ENCODE peak calls at places on chromosome 19, in five cellular contexts. F is endothelial cell, D is spleen, E is progenitor cell of endocrine pancreas, M is brain microvascular endothelial cell. T is an unnamed sample.

GRCh38 chr19:16368385-16369305 is 44.0 kb downstream of the KLF2 start:
- DNase-seq in F (no peak), D (peak), E (no peak), M (no peak), T (no peak)

GRCh38 chr19:30791116-30791515 is 418.9 kb downstream of the ZNF536 start:
- DNase-seq in F (no peak), D (no peak), E (no peak), M (no peak), T (no peak)

GRCh38 chr19:13637664-13638063 is 126.7 kb upstream of the MRI1 start:
- DNase-seq in F (no peak), D (no peak), E (no peak), M (peak), T (no peak)

GRCh38 chr19:7618366-7618765 is 11.0 kb downstream of the XAB2 start:
- DNase-seq in F (no peak), D (no peak), E (no peak), M (no peak), T (no peak)

GRCh38 chr19:29671393-29672076 is 6.3 kb downstream of the PLEKHF1 start:
- DNase-seq in F (no peak), D (peak), E (no peak), M (peak), T (no peak)

GRCh38 chr19:49795615-49796014 is 17.5 kb downstream of the FUZ start:
- DNase-seq in F (no peak), D (no peak), E (no peak), M (no peak), T (no peak)

GRCh38 chr19:40315812-40316475 is 30.8 kb upstream of the AKT2 start:
- DNase-seq in F (no peak), D (no peak), E (no peak), M (no peak), T (no peak)

GRCh38 chr19:17658240-17658639 is 29.9 kb downstream of the UNC13A start:
- DNase-seq in F (no peak), D (no peak), E (no peak), M (no peak), T (no peak)

GRCh38 chr19:39867133-39867532 is 21.0 kb upstream of the FBL start:
- DNase-seq in F (no peak), D (no peak), E (no peak), M (no peak), T (no peak)

GRCh38 chr19:48471836-48472235 is 2.7 kb downstream of the CYTH2 start:
- DNase-seq in F (no peak), D (no peak), E (no peak), M (no peak), T (no peak)

GRCh38 chr19:29013988-29014387 is 199.0 kb downstream of the UQCRFS1 start:
- DNase-seq in F (no peak), D (peak), E (no peak), M (no peak), T (no peak)

GRCh38 chr19:31262673-31263308 is 86.4 kb downstream of the TSHZ3 start:
- DNase-seq in F (no peak), D (no peak), E (no peak), M (no peak), T (no peak)

GRCh38 chr19:14536926-14537692 is 7.7 kb downstream of the TECR start:
- DNase-seq in F (peak), D (no peak), E (peak), M (peak), T (no peak)

GRCh38 chr19:18057557-18057956 is 29.2 kb downstream of the IL12RB1 start:
- DNase-seq in F (no peak), D (no peak), E (no peak), M (no peak), T (no peak)

GRCh38 chr19:37718357-37718756 is 1.2 kb downstream of the ZNF607 start:
- DNase-seq in F (no peak), D (no peak), E (no peak), M (no peak), T (no peak)

GRCh38 chr19:47411101-47411500 is 8.2 kb downstream of the MEIS3 start:
- DNase-seq in F (no peak), D (no peak), E (no peak), M (no peak), T (no peak)

GRCh38 chr19:49599378-49600298 is 8.7 kb downstream of the PRR12 start:
- DNase-seq in F (no peak), D (no peak), E (no peak), M (no peak), T (no peak)

GRCh38 chr19:51339687-51340656 is 2.0 kb downstream of the VSIG10L start:
- DNase-seq in F (peak), D (peak), E (peak), M (peak), T (peak)
- TF ChIP-seq CTCF in F (peak), D (peak), E (peak), M (no peak), T (peak)

DNA sequence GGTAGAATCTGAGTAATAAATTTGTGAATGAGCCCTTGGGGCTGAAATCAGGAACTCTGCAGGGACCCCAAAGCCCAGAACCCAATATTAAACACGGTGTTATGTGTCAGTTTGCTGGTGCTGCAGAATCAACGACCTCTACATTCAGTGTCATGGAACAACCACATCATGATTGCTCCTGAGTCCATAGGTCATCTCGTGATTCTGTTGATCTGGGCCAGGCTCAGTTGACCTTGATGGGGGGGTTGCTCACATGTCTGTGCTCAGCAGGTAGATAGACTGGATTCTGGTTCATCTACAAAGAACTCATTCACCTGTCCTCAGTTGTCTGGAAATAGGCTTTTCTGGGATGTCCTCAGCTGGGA is 39.6 kb upstream of the IGFL1 start:
- DNase-seq in F (no peak), D (no peak), E (no peak), M (no peak), T (no peak)
- TF ChIP-seq CTCF in F (no peak), D (no peak), E (no peak), M (no peak), T (no peak)

GRCh38 chr19:55339225-55340143 is at the start of gene KMT5C:
- DNase-seq in F (peak), D (peak), E (peak), M (peak), T (peak)
- TF ChIP-seq CTCF in F (no peak), D (peak), E (no peak), M (peak), T (peak)

GRCh38 chr19:41959056-41960053 is at the start of gene RABAC1:
- DNase-seq in F (peak), D (peak), E (peak), M (peak), T (peak)
- TF ChIP-seq CTCF in F (no peak), D (peak), E (peak), M (peak), T (no peak)

GRCh38 chr19:1953037-1953436 is 12.1 kb downstream of the CSNK1G2 start:
- DNase-seq in F (no peak), D (no peak), E (no peak), M (no peak), T (no peak)

GRCh38 chr19:1952635-1953034 is 11.7 kb downstream of the CSNK1G2 start:
- DNase-seq in F (no peak), D (no peak), E (no peak), M (no peak), T (no peak)

GRCh38 chr19:1955171-1956142 is 14.5 kb downstream of the CSNK1G2 start:
- DNase-seq in F (no peak), D (no peak), E (no peak), M (no peak), T (no peak)

GRCh38 chr19:1954547-1954946 is 13.6 kb downstream of the CSNK1G2 start:
- DNase-seq in F (no peak), D (no peak), E (no peak), M (no peak), T (no peak)

DNA sequence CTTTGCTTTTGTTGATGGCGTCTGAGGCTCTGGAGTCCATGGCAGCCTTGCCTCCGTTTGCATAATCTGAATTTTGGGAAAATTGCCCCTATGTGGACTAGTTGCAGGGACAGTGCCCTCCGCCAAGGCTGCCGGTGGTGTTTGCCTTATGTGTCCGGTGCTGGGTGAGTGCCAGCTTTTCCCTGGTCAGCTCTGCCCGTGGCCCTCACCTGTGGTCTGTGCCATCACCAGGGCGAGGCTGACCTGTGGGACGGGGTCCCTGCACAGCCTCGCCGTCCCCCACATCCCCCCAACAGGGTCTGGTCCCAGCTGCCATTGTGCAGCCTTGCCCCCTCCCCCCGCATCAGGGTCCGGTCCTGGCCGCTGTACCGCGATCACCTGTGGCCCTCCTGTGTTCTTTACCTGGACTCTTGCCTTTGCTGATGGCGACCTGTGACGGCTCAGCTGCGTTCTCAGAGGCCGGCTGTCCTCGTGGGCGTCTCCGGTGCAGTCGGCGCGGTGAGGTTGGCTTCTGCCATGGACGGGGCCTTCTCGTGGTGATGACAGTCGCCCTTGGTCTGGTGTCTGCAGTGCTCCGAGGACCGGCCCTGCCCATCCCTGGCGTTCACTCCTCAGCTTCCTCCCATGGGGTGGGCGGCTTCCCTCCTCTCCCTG is 12.6 kb downstream of the CSNK1G2 start:
- DNase-seq in F (no peak), D (no peak), E (no peak), M (no peak), T (no peak)
- TF ChIP-seq CTCF in F (no peak), D (no peak), E (no peak), M (no peak), T (no peak)

GRCh38 chr19:45177817-45178261 is at the start of gene TRAPPC6A:
- DNase-seq in F (no peak), D (no peak), E (no peak), M (peak), T (no peak)

GRCh38 chr19:45179848-45180370 is 1.3 kb downstream of the BLOC1S3 start:
- DNase-seq in F (no peak), D (no peak), E (no peak), M (no peak), T (no peak)

GRCh38 chr19:45175663-45176345 is 2.2 kb downstream of the TRAPPC6A start:
- DNase-seq in F (no peak), D (no peak), E (no peak), M (no peak), T (no peak)

GRCh38 chr19:45179063-45179847 is 671 bp downstream of the BLOC1S3 start:
- DNase-seq in F (no peak), D (peak), E (no peak), M (no peak), T (no peak)

GRCh38 chr19:45178262-45179062 is at the start of gene BLOC1S3:
- DNase-seq in F (peak), D (peak), E (peak), M (peak), T (peak)
- TF ChIP-seq CTCF in F (peak), D (peak), E (peak), M (peak), T (peak)

GRCh38 chr19:34926685-34927375 is at the start of gene ZNF30:
- DNase-seq in F (peak), D (peak), E (peak), M (peak), T (peak)
- TF ChIP-seq CTCF in F (no peak), D (no peak), E (no peak), M (no peak), T (no peak)

GRCh38 chr19:10898633-10899032 is 27.3 kb downstream of the CARM1 start:
- DNase-seq in F (no peak), D (no peak), E (no peak), M (no peak), T (no peak)

GRCh38 chr19:10894911-10895213 is 23.5 kb downstream of the CARM1 start:
- DNase-seq in F (no peak), D (no peak), E (no peak), M (no peak), T (no peak)

GRCh38 chr19:10895363-10895762 is 24.0 kb downstream of the CARM1 start:
- DNase-seq in F (no peak), D (no peak), E (no peak), M (no peak), T (no peak)

GRCh38 chr19:10896851-10897526 is 25.6 kb downstream of the CARM1 start:
- DNase-seq in F (no peak), D (no peak), E (no peak), M (no peak), T (no peak)

DNA sequence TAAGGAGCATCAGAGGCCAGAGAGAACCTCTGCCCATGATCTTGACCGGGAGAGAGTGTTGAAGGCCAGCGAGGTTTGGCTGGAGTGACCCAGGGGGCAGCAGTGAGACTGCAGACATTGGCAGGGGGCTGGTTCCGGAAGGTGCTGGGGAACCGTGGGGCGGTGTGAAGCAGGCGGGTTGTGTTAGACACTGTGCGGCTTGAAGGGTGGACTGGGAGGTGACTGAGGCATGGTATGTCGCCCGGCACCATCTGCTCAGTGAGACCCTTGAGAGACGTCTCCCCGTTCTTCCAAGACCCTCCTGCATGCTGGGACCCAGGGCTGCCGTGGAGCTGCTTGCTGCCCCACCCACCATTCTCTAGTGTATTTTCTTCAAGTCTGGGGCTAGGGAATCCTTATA is 24.6 kb downstream of the CARM1 start:
- DNase-seq in F (no peak), D (no peak), E (no peak), M (no peak), T (no peak)
- TF ChIP-seq CTCF in F (no peak), D (no peak), E (peak), M (peak), T (no peak)

DNA sequence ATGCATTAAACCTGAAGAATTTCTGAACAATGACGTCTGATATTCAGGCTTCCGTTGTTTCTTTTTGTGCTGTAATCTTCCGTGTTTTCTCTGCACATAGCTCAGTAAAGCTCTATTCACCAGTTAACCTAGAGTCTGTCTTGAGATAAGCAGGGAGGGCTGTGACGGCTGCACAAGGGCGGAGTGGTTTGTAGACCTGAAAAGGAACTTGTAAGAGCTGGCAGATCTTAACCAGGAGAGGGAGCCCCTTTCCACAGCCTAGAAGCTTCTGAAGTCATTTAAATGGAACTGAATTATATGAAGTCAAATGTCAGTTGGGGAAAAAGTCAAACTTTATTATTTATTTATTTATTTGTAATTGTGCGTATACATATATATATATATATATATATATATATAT is 27.5 kb downstream of the DPRX start:
- DNase-seq in F (peak), D (no peak), E (peak), M (no peak), T (no peak)
- TF ChIP-seq CTCF in F (no peak), D (no peak), E (peak), M (no peak), T (no peak)

T was measured in D721Med.